ENCODE peak calls at places on chromosomes 16 and 17, in five cellular contexts. One of them, this sample, is unnamed.

GRCh38 chr17:50904522-50905459 is 38.6 kb upstream of the TOB1 start:
- DNase-seq in erythroblast: no peak
- DNase-seq in M059J: peak
- DNase-seq in A549: no peak
- DNase-seq in GM19239: no peak
- DNase-seq in this sample: peak

GRCh38 chr16:7596285-7596684 is 263.6 kb downstream of the RBFOX1 start:
- DNase-seq in erythroblast: no peak
- DNase-seq in M059J: no peak
- DNase-seq in A549: no peak
- DNase-seq in GM19239: no peak
- DNase-seq in this sample: no peak

GRCh38 chr17:28675980-28676379 is 14.0 kb downstream of the SUPT6H start:
- DNase-seq in erythroblast: no peak
- DNase-seq in M059J: peak
- DNase-seq in A549: peak
- DNase-seq in GM19239: no peak
- DNase-seq in this sample: no peak

GRCh38 chr16:56742030-56742984 is 12.4 kb downstream of the NUP93 start:
- DNase-seq in erythroblast: no peak
- DNase-seq in M059J: peak
- DNase-seq in A549: peak
- DNase-seq in GM19239: no peak
- DNase-seq in this sample: peak

GRCh38 chr17:15171433-15172047 is 93.6 kb downstream of the PMP22 start:
- DNase-seq in erythroblast: peak
- DNase-seq in M059J: peak
- DNase-seq in A549: peak
- DNase-seq in GM19239: peak
- DNase-seq in this sample: peak

GRCh38 chr16:4859900-4860255 is 12.6 kb downstream of the UBN1 start:
- DNase-seq in erythroblast: no peak
- DNase-seq in M059J: peak
- DNase-seq in A549: no peak
- DNase-seq in GM19239: no peak
- DNase-seq in this sample: no peak

GRCh38 chr16:11155284-11155806 is 100.7 kb downstream of the SOCS1 start:
- DNase-seq in erythroblast: peak
- DNase-seq in M059J: peak
- DNase-seq in A549: no peak
- DNase-seq in GM19239: no peak
- DNase-seq in this sample: no peak

GRCh38 chr17:43515641-43516040 is 30.5 kb downstream of the ETV4 start:
- DNase-seq in erythroblast: no peak
- DNase-seq in M059J: peak
- DNase-seq in A549: no peak
- DNase-seq in GM19239: no peak
- DNase-seq in this sample: no peak

GRCh38 chr17:76053230-76054111 is 18.8 kb downstream of the SRP68 start:
- DNase-seq in erythroblast: peak
- DNase-seq in M059J: peak
- DNase-seq in A549: peak
- DNase-seq in GM19239: no peak
- DNase-seq in this sample: peak

GRCh38 chr17:14902803-14903202 is 362.3 kb downstream of the PMP22 start:
- DNase-seq in erythroblast: no peak
- DNase-seq in M059J: no peak
- DNase-seq in A549: no peak
- DNase-seq in GM19239: no peak
- DNase-seq in this sample: no peak

GRCh38 chr16:88770459-88771293 is 14.3 kb downstream of the PIEZO1 start:
- DNase-seq in erythroblast: peak
- DNase-seq in M059J: peak
- DNase-seq in A549: peak
- DNase-seq in GM19239: no peak
- DNase-seq in this sample: peak

GRCh38 chr17:7887038-7887481 is 1.5 kb upstream of the CHD3 start:
- DNase-seq in erythroblast: no peak
- DNase-seq in M059J: no peak
- DNase-seq in A549: no peak
- DNase-seq in GM19239: no peak
- DNase-seq in this sample: peak

GRCh38 chr16:70800798-70801480 is at the start of gene VAC14:
- DNase-seq in erythroblast: peak
- DNase-seq in M059J: peak
- DNase-seq in A549: peak
- DNase-seq in GM19239: peak
- DNase-seq in this sample: peak

GRCh38 chr16:70746040-70746707 is 54.8 kb downstream of the VAC14 start:
- DNase-seq in erythroblast: peak
- DNase-seq in M059J: peak
- DNase-seq in A549: peak
- DNase-seq in GM19239: no peak
- DNase-seq in this sample: no peak

GRCh38 chr16:73016488-73016830 is 31.5 kb downstream of the ZFHX3 start:
- DNase-seq in erythroblast: no peak
- DNase-seq in M059J: peak
- DNase-seq in A549: peak
- DNase-seq in GM19239: peak
- DNase-seq in this sample: no peak

GRCh38 chr16:21608647-21609328 is 9.4 kb downstream of the METTL9 start:
- DNase-seq in erythroblast: peak
- DNase-seq in M059J: no peak
- DNase-seq in A549: no peak
- DNase-seq in GM19239: no peak
- DNase-seq in this sample: no peak

GRCh38 chr17:62778990-62779681 is 29.0 kb downstream of the MARCHF10 start:
- DNase-seq in erythroblast: no peak
- DNase-seq in M059J: peak
- DNase-seq in A549: peak
- DNase-seq in GM19239: no peak
- DNase-seq in this sample: peak

GRCh38 chr17:66714046-66715023 is 120.6 kb upstream of the CACNG5 start:
- DNase-seq in erythroblast: no peak
- DNase-seq in M059J: no peak
- DNase-seq in A549: no peak
- DNase-seq in GM19239: no peak
- DNase-seq in this sample: no peak

GRCh38 chr16:30007378-30007895 is 3.4 kb downstream of the DOC2A start:
- DNase-seq in erythroblast: no peak
- DNase-seq in M059J: no peak
- DNase-seq in A549: no peak
- DNase-seq in GM19239: no peak
- DNase-seq in this sample: no peak

GRCh38 chr16:50858376-50858775 is 116.5 kb downstream of the CYLD start:
- DNase-seq in erythroblast: no peak
- DNase-seq in M059J: no peak
- DNase-seq in A549: no peak
- DNase-seq in GM19239: no peak
- DNase-seq in this sample: no peak

GRCh38 chr16:61891460-61891859 is 144.8 kb downstream of the CDH8 start:
- DNase-seq in erythroblast: no peak
- DNase-seq in M059J: no peak
- DNase-seq in A549: no peak
- DNase-seq in GM19239: no peak
- DNase-seq in this sample: no peak

GRCh38 chr16:83953796-83954576 is 946 bp downstream of the OSGIN1 start:
- DNase-seq in erythroblast: peak
- DNase-seq in M059J: peak
- DNase-seq in A549: peak
- DNase-seq in GM19239: peak
- DNase-seq in this sample: peak

GRCh38 chr17:75410141-75410540 is 4.7 kb upstream of the GRB2 start:
- DNase-seq in erythroblast: no peak
- DNase-seq in M059J: no peak
- DNase-seq in A549: no peak
- DNase-seq in GM19239: no peak
- DNase-seq in this sample: no peak

GRCh38 chr17:58005031-58005727 is 1.9 kb downstream of the SRSF1 start:
- DNase-seq in erythroblast: peak
- DNase-seq in M059J: no peak
- DNase-seq in A549: peak
- DNase-seq in GM19239: no peak
- DNase-seq in this sample: no peak

GRCh38 chr16:54160939-54161897 is 125.4 kb downstream of the IRX3 start:
- DNase-seq in erythroblast: no peak
- DNase-seq in M059J: no peak
- DNase-seq in A549: no peak
- DNase-seq in GM19239: no peak
- DNase-seq in this sample: no peak

GRCh38 chr17:31269597-31269996 is 27.4 kb downstream of the OMG start:
- DNase-seq in erythroblast: no peak
- DNase-seq in M059J: peak
- DNase-seq in A549: peak
- DNase-seq in GM19239: no peak
- DNase-seq in this sample: peak

GRCh38 chr16:76294691-76295214 is 17.6 kb downstream of the CNTNAP4 start:
- DNase-seq in erythroblast: no peak
- DNase-seq in M059J: no peak
- DNase-seq in A549: no peak
- DNase-seq in GM19239: no peak
- DNase-seq in this sample: no peak

GRCh38 chr17:60599220-60599619 is 773 bp upstream of the PPM1D start:
- DNase-seq in erythroblast: no peak
- DNase-seq in M059J: no peak
- DNase-seq in A549: no peak
- DNase-seq in GM19239: no peak
- DNase-seq in this sample: no peak

GRCh38 chr17:1793447-1793806 is 31.6 kb downstream of the SERPINF1 start:
- DNase-seq in erythroblast: peak
- DNase-seq in M059J: peak
- DNase-seq in A549: no peak
- DNase-seq in GM19239: no peak
- DNase-seq in this sample: no peak

GRCh38 chr17:77501101-77501566 is 360.4 kb downstream of the SEC14L1 start:
- DNase-seq in erythroblast: peak
- DNase-seq in M059J: no peak
- DNase-seq in A549: peak
- DNase-seq in GM19239: no peak
- DNase-seq in this sample: peak

GRCh38 chr17:42459983-42460300 is 1.3 kb downstream of the ATP6V0A1 start:
- DNase-seq in erythroblast: peak
- DNase-seq in M059J: peak
- DNase-seq in A549: peak
- DNase-seq in GM19239: no peak
- DNase-seq in this sample: peak

GRCh38 chr17:36816214-36816613 is 121.1 kb upstream of the LHX1 start:
- DNase-seq in erythroblast: no peak
- DNase-seq in M059J: no peak
- DNase-seq in A549: no peak
- DNase-seq in GM19239: no peak
- DNase-seq in this sample: no peak

GRCh38 chr17:72465191-72466024 is 344.6 kb downstream of the SOX9 start:
- DNase-seq in erythroblast: no peak
- DNase-seq in M059J: peak
- DNase-seq in A549: peak
- DNase-seq in GM19239: no peak
- DNase-seq in this sample: peak

GRCh38 chr16:85347213-85347591 is 234.9 kb upstream of the CIBAR2 start:
- DNase-seq in erythroblast: peak
- DNase-seq in M059J: no peak
- DNase-seq in A549: peak
- DNase-seq in GM19239: no peak
- DNase-seq in this sample: peak

GRCh38 chr17:56890906-56891674 is 22.8 kb downstream of the TRIM25 start:
- DNase-seq in erythroblast: no peak
- DNase-seq in M059J: no peak
- DNase-seq in A549: no peak
- DNase-seq in GM19239: no peak
- DNase-seq in this sample: no peak

GRCh38 chr17:28478940-28479615 is 5.6 kb downstream of the SLC13A2 start:
- DNase-seq in erythroblast: no peak
- DNase-seq in M059J: no peak
- DNase-seq in A549: no peak
- DNase-seq in GM19239: no peak
- DNase-seq in this sample: no peak

GRCh38 chr17:63589646-63590045 is 11.0 kb upstream of the TACO1 start:
- DNase-seq in erythroblast: no peak
- DNase-seq in M059J: no peak
- DNase-seq in A549: no peak
- DNase-seq in GM19239: no peak
- DNase-seq in this sample: no peak

GRCh38 chr16:15771694-15772093 is 85.1 kb downstream of the MYH11 start:
- DNase-seq in erythroblast: no peak
- DNase-seq in M059J: no peak
- DNase-seq in A549: no peak
- DNase-seq in GM19239: no peak
- DNase-seq in this sample: no peak

GRCh38 chr17:17575360-17576251 is 15.9 kb downstream of the PEMT start:
- DNase-seq in erythroblast: no peak
- DNase-seq in M059J: no peak
- DNase-seq in A549: no peak
- DNase-seq in GM19239: no peak
- DNase-seq in this sample: no peak